ENCODE peak calls at places on chromosomes 6 and 20, in five cellular contexts. Q, Z, E, U and M are unnamed samples. For H3K27me3, the result is how much of the 10 kb centered on the place peaks cover.

GRCh38 chr20:22373164-22373895 is 211.0 kb downstream of the FOXA2 start:
- DNase-seq in Z (no peak), U (no peak), Q (no peak), E (no peak), M (no peak)

GRCh38 chr6:61711849-61712248 is 574.2 kb downstream of the KHDRBS2 start:
- DNase-seq in Q (peak), E (no peak), U (no peak), Z (no peak), M (no peak)

GRCh38 chr6:145147559-145147958 is 587.8 kb downstream of the EPM2A start:
- DNase-seq in U (no peak), E (no peak), Q (no peak), Z (no peak), M (no peak)

GRCh38 chr6:62150048-62150663 is 135.9 kb downstream of the KHDRBS2 start:
- DNase-seq in U (peak), Z (no peak), Q (peak), E (peak), M (no peak)

GRCh38 chr20:32585519-32586127 is 490 bp upstream of the NOL4L start:
- DNase-seq in U (no peak), Q (peak), Z (no peak), E (no peak), M (no peak)

GRCh38 chr20:49185071-49185757 is 2.9 kb downstream of the STAU1 start:
- DNase-seq in Z (no peak), E (no peak), Q (no peak), U (no peak), M (no peak)

GRCh38 chr6:127618729-127619128 is 41.8 kb downstream of the C6orf58 start:
- DNase-seq in Z (no peak), E (no peak), U (no peak), Q (no peak), M (no peak)

GRCh38 chr6:1724124-1724523 is 114.4 kb downstream of the FOXC1 start:
- DNase-seq in Z (no peak), Q (peak), U (no peak), E (no peak), M (no peak)

GRCh38 chr6:52136934-52137467 is 49.2 kb upstream of the IL17A start:
- DNase-seq in U (no peak), Z (no peak), E (no peak), Q (peak), M (peak)

GRCh38 chr20:46256293-46256692 is 52.0 kb downstream of the CDH22 start:
- DNase-seq in Q (no peak), E (no peak), Z (no peak), U (no peak), M (no peak)

GRCh38 chr6:42163941-42164340 is 9.2 kb upstream of the GUCA1A start:
- DNase-seq in Z (no peak), E (no peak), Q (peak), U (no peak), M (no peak)

GRCh38 chr6:41691426-41692079 is 43.9 kb downstream of the TFEB start:
- DNase-seq in Q (peak), E (no peak), Z (no peak), U (no peak), M (no peak)

GRCh38 chr20:1308067-1308701 is 20.8 kb downstream of the SDCBP2 start:
- DNase-seq in U (no peak), Z (no peak), Q (no peak), E (no peak), M (no peak)

GRCh38 chr20:19015890-19016465 is 196.5 kb upstream of the SLC24A3 start:
- DNase-seq in E (no peak), U (no peak), Z (no peak), Q (no peak), M (no peak)

GRCh38 chr6:86529635-86530034 is 407.7 kb upstream of the HTR1E start:
- DNase-seq in U (no peak), E (no peak), Q (no peak), Z (no peak), M (no peak)

GRCh38 chr20:45419188-45420091 is 3.5 kb downstream of the PIGT start:
- DNase-seq in E (no peak), Q (no peak), U (no peak), Z (peak), M (no peak)

GRCh38 chr6:53313784-53314382 is 34.9 kb downstream of the ELOVL5 start:
- DNase-seq in Q (no peak), U (no peak), E (no peak), Z (no peak), M (no peak)
- TF ChIP-seq POLR2AphosphoS5 in Q (no peak), U (no peak), E (no peak), Z (no peak), M (no peak)

GRCh38 chr6:89351632-89352328 is 742 bp downstream of the UBE2J1 start:
- DNase-seq in U (peak), E (no peak), Q (peak), Z (no peak), M (no peak)
- H3K27ac ChIP-seq in U (peak), E (peak), Q (no peak), Z (peak), M (peak)

GRCh38 chr6:161542581-161542980 is 268.7 kb upstream of the AGPAT4 start:
- DNase-seq in Q (no peak), U (no peak), E (no peak), Z (no peak), M (no peak)

GRCh38 chr6:161543910-161544309 is 270.0 kb upstream of the AGPAT4 start:
- DNase-seq in Q (no peak), E (no peak), Z (no peak), U (no peak), M (no peak)

GRCh38 chr6:161536141-161536735 is 262.4 kb upstream of the AGPAT4 start:
- DNase-seq in Q (no peak), E (no peak), Z (no peak), U (no peak), M (no peak)

GRCh38 chr6:161544801-161545490 is 271.1 kb upstream of the AGPAT4 start:
- DNase-seq in U (no peak), E (no peak), Q (no peak), Z (no peak), M (no peak)

GRCh38 chr6:161540532-161540931 is 266.7 kb upstream of the AGPAT4 start:
- DNase-seq in U (no peak), Q (no peak), E (no peak), Z (no peak), M (no peak)
- H3K27me3 ChIP-seq in U (under half), Q (under half), E (under half), Z (under half), M (under half)

GRCh38 chr20:8489094-8489883 is 357.2 kb downstream of the PLCB1 start:
- DNase-seq in E (no peak), U (no peak), Z (no peak), Q (no peak), M (no peak)
- TF ChIP-seq POLR2AphosphoS5 in E (no peak), U (no peak), Z (no peak), Q (no peak), M (no peak)

GRCh38 chr6:150302801-150303138 is 66.0 kb upstream of the IYD start:
- DNase-seq in E (no peak), U (no peak), Q (no peak), Z (no peak), M (no peak)
- H3K27ac ChIP-seq in E (no peak), U (no peak), Q (no peak), Z (no peak), M (no peak)

GRCh38 chr6:15999201-15999600 is 129.7 kb upstream of the MYLIP start:
- DNase-seq in Q (no peak), E (no peak), Z (no peak), U (no peak), M (no peak)

GRCh38 chr6:15997751-15998388 is 131.0 kb upstream of the MYLIP start:
- DNase-seq in Q (peak), E (no peak), Z (no peak), U (no peak), M (no peak)

GRCh38 chr6:15994814-15995459 is 133.9 kb upstream of the MYLIP start:
- DNase-seq in Z (no peak), E (no peak), U (no peak), Q (no peak), M (no peak)

GRCh38 chr6:15993716-15994228 is 135.1 kb upstream of the MYLIP start:
- DNase-seq in U (no peak), Z (no peak), E (no peak), Q (no peak), M (no peak)

DNA sequence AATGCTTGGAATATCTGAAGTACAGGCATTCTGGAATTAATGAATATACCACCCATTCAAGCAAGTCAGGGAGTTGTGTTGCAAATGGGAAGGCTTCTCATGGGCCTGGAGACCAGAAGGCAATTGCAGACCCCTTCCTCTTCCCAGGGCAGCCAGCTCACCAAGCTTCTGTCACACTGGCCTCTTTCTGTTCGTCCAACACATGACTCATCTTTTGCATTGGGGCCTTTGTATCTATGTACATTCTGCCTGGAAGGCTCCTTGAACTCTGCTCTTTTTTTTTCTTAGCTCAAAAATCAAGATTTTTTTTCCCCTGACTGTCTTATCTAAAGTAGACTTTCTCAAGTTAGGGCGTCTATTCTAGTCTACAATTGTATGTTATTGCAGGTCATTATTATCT is 132.9 kb upstream of the MYLIP start:
- DNase-seq in U (no peak), Z (no peak), Q (no peak), E (no peak), M (no peak)
- H3K27me3 ChIP-seq in U (under half), Z (under half), Q (under half), E (under half), M (under half)